ENCODE peak calls at places on chromosomes 6 and 20, in four cellular contexts. F is astrocyte of the cerebellum, Q is heart right ventricle, Z is Daoy. W is an unnamed sample.

GRCh38 chr6:25606151-25606550 is 45.9 kb upstream of the SCGN start:
- DNase-seq in F (no peak), Q (no peak), Z (no peak), W (no peak)

GRCh38 chr6:145836767-145837166 is 22.2 kb upstream of the FBXO30 start:
- DNase-seq in F (no peak), Q (no peak), Z (no peak), W (no peak)

GRCh38 chr6:114997813-114998292 is 655.0 kb upstream of the HS3ST5 start:
- DNase-seq in F (no peak), Q (no peak), Z (no peak), W (no peak)

GRCh38 chr6:36277946-36278465 is 8.1 kb downstream of the PNPLA1 start:
- DNase-seq in F (no peak), Q (no peak), Z (no peak), W (no peak)

GRCh38 chr6:63640062-63640461 is 4.5 kb downstream of the PHF3 start:
- DNase-seq in F (no peak), Q (no peak), Z (peak), W (no peak)

GRCh38 chr6:40477246-40478126 is 109.7 kb downstream of the LRFN2 start:
- DNase-seq in F (no peak), Q (no peak), Z (no peak), W (no peak)

GRCh38 chr20:53387983-53388675 is 205.5 kb downstream of the ZNF217 start:
- DNase-seq in F (no peak), Q (no peak), Z (no peak), W (no peak)

GRCh38 chr6:12022903-12023522 is 10.9 kb downstream of the HIVEP1 start:
- DNase-seq in F (no peak), Q (no peak), Z (no peak), W (no peak)

GRCh38 chr6:135946674-135947073 is 95.2 kb downstream of the PDE7B start:
- DNase-seq in F (no peak), Q (no peak), Z (no peak), W (no peak)

GRCh38 chr6:145339089-145339488 is 396.2 kb downstream of the EPM2A start:
- DNase-seq in F (no peak), Q (no peak), Z (no peak), W (no peak)

GRCh38 chr6:2940010-2940850 is 31.1 kb downstream of the SERPINB6 start:
- DNase-seq in F (no peak), Q (no peak), Z (no peak), W (no peak)

GRCh38 chr6:50959081-50959641 is 140.5 kb downstream of the TFAP2B start:
- DNase-seq in F (no peak), Q (no peak), Z (no peak), W (no peak)

GRCh38 chr20:31543966-31544598 is 29.8 kb downstream of the HM13 start:
- DNase-seq in F (peak), Q (no peak), Z (peak), W (peak)

GRCh38 chr6:116783852-116784251 is 18.3 kb upstream of the FAM162B start:
- DNase-seq in F (no peak), Q (no peak), Z (peak), W (no peak)

GRCh38 chr6:31010393-31011060 is at the start of gene MUC22:
- DNase-seq in F (peak), Q (no peak), Z (peak), W (peak)

GRCh38 chr6:98047881-98048280 is 764.9 kb upstream of the MMS22L start:
- DNase-seq in F (no peak), Q (no peak), Z (no peak), W (no peak)

GRCh38 chr6:143680157-143680556 is 2.4 kb downstream of the PHACTR2 start:
- DNase-seq in F (no peak), Q (no peak), Z (no peak), W (no peak)

GRCh38 chr20:24537210-24537609 is 67.8 kb downstream of the SYNDIG1 start:
- DNase-seq in F (no peak), Q (no peak), Z (no peak), W (no peak)

GRCh38 chr6:45791181-45791580 is 224.5 kb downstream of the CLIC5 start:
- DNase-seq in F (no peak), Q (no peak), Z (no peak), W (no peak)

GRCh38 chr6:69985180-69985579 is 118.8 kb downstream of the COL19A1 start:
- DNase-seq in F (no peak), Q (no peak), Z (peak), W (no peak)

GRCh38 chr20:51132286-51132810 is 109.4 kb upstream of the KCNG1 start:
- DNase-seq in F (no peak), Q (no peak), Z (no peak), W (peak)

GRCh38 chr6:166008441-166009369 is 158.9 kb downstream of the TBXT start:
- DNase-seq in F (no peak), Q (peak), Z (no peak), W (no peak)

GRCh38 chr6:131979515-131980337 is 28.6 kb upstream of the CCN2 start:
- DNase-seq in F (peak), Q (no peak), Z (peak), W (peak)

GRCh38 chr6:116011520-116011919 is 49.2 kb downstream of the FRK start:
- DNase-seq in F (no peak), Q (no peak), Z (peak), W (no peak)

GRCh38 chr6:2959909-2960719 is 11.3 kb downstream of the SERPINB6 start:
- DNase-seq in F (peak), Q (no peak), Z (peak), W (peak)

GRCh38 chr6:1296542-1296941 is 15.4 kb upstream of the FOXQ1 start:
- DNase-seq in F (no peak), Q (no peak), Z (no peak), W (no peak)

GRCh38 chr6:87943191-87943590 is 104.5 kb upstream of the SPACA1 start:
- DNase-seq in F (no peak), Q (no peak), Z (no peak), W (no peak)

GRCh38 chr20:47737923-47738322 is 47.4 kb downstream of the SULF2 start:
- DNase-seq in F (no peak), Q (no peak), Z (no peak), W (no peak)

GRCh38 chr6:79466222-79466834 is 70.9 kb downstream of the LCA5 start:
- DNase-seq in F (peak), Q (no peak), Z (no peak), W (peak)

GRCh38 chr20:46062621-46063020 is 27.1 kb downstream of the NCOA5 start:
- DNase-seq in F (no peak), Q (no peak), Z (no peak), W (peak)

GRCh38 chr20:32727663-32728062 is 15.6 kb downstream of the COMMD7 start:
- DNase-seq in F (peak), Q (no peak), Z (peak), W (no peak)